ENCODE peak calls at places on chromosomes 2 and 18, in nine cellular contexts. One of them, this sample, is unnamed.

GRCh38 chr2:132560562-132560961 is 109.4 kb downstream of the LYPD1 start:
- DNase-seq in HFFc6: no peak
- DNase-seq in tibial nerve: no peak
- DNase-seq in GM20000: no peak
- DNase-seq in WTC11: no peak
- DNase-seq in left ventricle myocardium inferior: no peak
- DNase-seq in psoas muscle: no peak
- DNase-seq in CD4-positive, alpha-beta T cell: no peak
- DNase-seq in BE2C: no peak
- DNase-seq in this sample: no peak

GRCh38 chr2:120300385-120300784 is 45.6 kb upstream of the INHBB start:
- DNase-seq in HFFc6: no peak
- DNase-seq in tibial nerve: no peak
- DNase-seq in GM20000: no peak
- DNase-seq in WTC11: no peak
- DNase-seq in left ventricle myocardium inferior: no peak
- DNase-seq in psoas muscle: no peak
- DNase-seq in CD4-positive, alpha-beta T cell: no peak
- DNase-seq in BE2C: no peak
- DNase-seq in this sample: no peak

GRCh38 chr2:30694286-30695055 is 112.8 kb downstream of the CAPN13 start:
- DNase-seq in HFFc6: no peak
- DNase-seq in tibial nerve: no peak
- DNase-seq in GM20000: no peak
- DNase-seq in WTC11: no peak
- DNase-seq in left ventricle myocardium inferior: no peak
- DNase-seq in psoas muscle: no peak
- DNase-seq in CD4-positive, alpha-beta T cell: no peak
- DNase-seq in BE2C: no peak
- DNase-seq in this sample: no peak

GRCh38 chr18:30094556-30094955 is 948.0 kb downstream of the DSC3 start:
- DNase-seq in HFFc6: peak
- DNase-seq in tibial nerve: no peak
- DNase-seq in GM20000: no peak
- DNase-seq in WTC11: no peak
- DNase-seq in left ventricle myocardium inferior: no peak
- DNase-seq in psoas muscle: no peak
- DNase-seq in CD4-positive, alpha-beta T cell: no peak
- DNase-seq in BE2C: no peak
- DNase-seq in this sample: no peak

GRCh38 chr2:102114851-102115497 is 27.6 kb upstream of the IL1R1 start:
- DNase-seq in HFFc6: no peak
- DNase-seq in tibial nerve: no peak
- DNase-seq in GM20000: no peak
- DNase-seq in WTC11: no peak
- DNase-seq in left ventricle myocardium inferior: no peak
- DNase-seq in psoas muscle: peak
- DNase-seq in CD4-positive, alpha-beta T cell: no peak
- DNase-seq in BE2C: no peak
- DNase-seq in this sample: no peak

GRCh38 chr2:160042054-160042453 is 20.4 kb downstream of the PLA2R1 start:
- DNase-seq in HFFc6: no peak
- DNase-seq in tibial nerve: no peak
- DNase-seq in GM20000: no peak
- DNase-seq in WTC11: no peak
- DNase-seq in left ventricle myocardium inferior: no peak
- DNase-seq in psoas muscle: no peak
- DNase-seq in CD4-positive, alpha-beta T cell: no peak
- DNase-seq in BE2C: no peak
- DNase-seq in this sample: no peak

GRCh38 chr2:239476029-239476756 is 75.4 kb upstream of the HDAC4 start:
- DNase-seq in HFFc6: no peak
- DNase-seq in tibial nerve: no peak
- DNase-seq in GM20000: no peak
- DNase-seq in WTC11: no peak
- DNase-seq in left ventricle myocardium inferior: no peak
- DNase-seq in psoas muscle: no peak
- DNase-seq in CD4-positive, alpha-beta T cell: no peak
- DNase-seq in BE2C: no peak
- DNase-seq in this sample: no peak

GRCh38 chr18:12452801-12453200 is 45.1 kb downstream of the PRELID3A start:
- DNase-seq in HFFc6: no peak
- DNase-seq in tibial nerve: no peak
- DNase-seq in GM20000: no peak
- DNase-seq in WTC11: no peak
- DNase-seq in left ventricle myocardium inferior: no peak
- DNase-seq in psoas muscle: no peak
- DNase-seq in CD4-positive, alpha-beta T cell: no peak
- DNase-seq in BE2C: no peak
- DNase-seq in this sample: no peak

GRCh38 chr18:47868744-47869143 is 61.7 kb downstream of the SMAD2 start:
- DNase-seq in HFFc6: no peak
- DNase-seq in tibial nerve: no peak
- DNase-seq in GM20000: no peak
- DNase-seq in WTC11: no peak
- DNase-seq in left ventricle myocardium inferior: no peak
- DNase-seq in psoas muscle: no peak
- DNase-seq in CD4-positive, alpha-beta T cell: no peak
- DNase-seq in BE2C: no peak
- DNase-seq in this sample: no peak

GRCh38 chr2:25314514-25315315 is 27.0 kb downstream of the DNMT3A start:
- DNase-seq in HFFc6: no peak
- DNase-seq in tibial nerve: peak
- DNase-seq in GM20000: peak
- DNase-seq in WTC11: peak
- DNase-seq in left ventricle myocardium inferior: peak
- DNase-seq in psoas muscle: peak
- DNase-seq in CD4-positive, alpha-beta T cell: peak
- DNase-seq in BE2C: peak
- DNase-seq in this sample: peak

GRCh38 chr2:237877576-237878307 is 18.3 kb downstream of the RAMP1 start:
- DNase-seq in HFFc6: no peak
- DNase-seq in tibial nerve: no peak
- DNase-seq in GM20000: no peak
- DNase-seq in WTC11: no peak
- DNase-seq in left ventricle myocardium inferior: no peak
- DNase-seq in psoas muscle: no peak
- DNase-seq in CD4-positive, alpha-beta T cell: no peak
- DNase-seq in BE2C: no peak
- DNase-seq in this sample: no peak

DNA sequence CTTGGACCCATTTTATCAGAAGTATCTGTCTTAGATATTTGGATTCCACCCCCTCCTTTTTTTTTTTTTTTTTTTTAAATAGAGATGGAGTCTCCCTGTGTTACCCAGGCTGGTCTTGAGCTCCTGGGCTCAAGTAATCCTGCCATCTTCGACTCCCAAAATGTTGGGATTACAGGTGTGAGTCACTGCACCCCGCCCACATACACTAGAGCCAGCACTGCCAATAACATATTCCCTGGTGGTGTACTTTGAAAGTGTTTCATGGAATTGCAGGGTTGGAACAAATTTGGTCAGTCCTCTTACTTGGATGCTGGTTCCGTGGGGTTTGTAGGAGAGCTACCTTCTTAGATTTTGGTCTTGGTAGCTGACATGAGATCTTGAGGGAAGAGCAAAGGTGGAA is 15.0 kb downstream of the PDCL3 start:
- DNase-seq in HFFc6: no peak
- DNase-seq in tibial nerve: no peak
- DNase-seq in GM20000: no peak
- DNase-seq in WTC11: no peak
- DNase-seq in left ventricle myocardium inferior: no peak
- DNase-seq in psoas muscle: no peak
- DNase-seq in CD4-positive, alpha-beta T cell: no peak
- DNase-seq in BE2C: no peak
- DNase-seq in this sample: no peak
- TF ChIP-seq CTCF in HFFc6: peak
- TF ChIP-seq CTCF in tibial nerve: no peak
- TF ChIP-seq CTCF in GM20000: no peak
- TF ChIP-seq CTCF in WTC11: no peak
- TF ChIP-seq CTCF in left ventricle myocardium inferior: no peak
- TF ChIP-seq CTCF in psoas muscle: no peak
- TF ChIP-seq CTCF in CD4-positive, alpha-beta T cell: no peak
- TF ChIP-seq CTCF in BE2C: no peak
- TF ChIP-seq CTCF in this sample: no peak

GRCh38 chr18:8525692-8526091 is 83.5 kb upstream of the RAB12 start:
- DNase-seq in HFFc6: no peak
- DNase-seq in tibial nerve: no peak
- DNase-seq in GM20000: peak
- DNase-seq in WTC11: peak
- DNase-seq in left ventricle myocardium inferior: no peak
- DNase-seq in psoas muscle: no peak
- DNase-seq in CD4-positive, alpha-beta T cell: no peak
- DNase-seq in BE2C: peak
- DNase-seq in this sample: peak
- TF ChIP-seq CTCF in HFFc6: peak
- TF ChIP-seq CTCF in tibial nerve: no peak
- TF ChIP-seq CTCF in GM20000: no peak
- TF ChIP-seq CTCF in WTC11: no peak
- TF ChIP-seq CTCF in left ventricle myocardium inferior: no peak
- TF ChIP-seq CTCF in psoas muscle: no peak
- TF ChIP-seq CTCF in CD4-positive, alpha-beta T cell: no peak
- TF ChIP-seq CTCF in BE2C: peak
- TF ChIP-seq CTCF in this sample: peak

GRCh38 chr2:150872919-150873772 is 385.7 kb upstream of the RND3 start:
- DNase-seq in HFFc6: no peak
- DNase-seq in tibial nerve: no peak
- DNase-seq in GM20000: no peak
- DNase-seq in WTC11: peak
- DNase-seq in left ventricle myocardium inferior: no peak
- DNase-seq in psoas muscle: no peak
- DNase-seq in CD4-positive, alpha-beta T cell: no peak
- DNase-seq in BE2C: peak
- DNase-seq in this sample: peak
- TF ChIP-seq CTCF in HFFc6: no peak
- TF ChIP-seq CTCF in tibial nerve: no peak
- TF ChIP-seq CTCF in GM20000: no peak
- TF ChIP-seq CTCF in WTC11: no peak
- TF ChIP-seq CTCF in left ventricle myocardium inferior: no peak
- TF ChIP-seq CTCF in psoas muscle: no peak
- TF ChIP-seq CTCF in CD4-positive, alpha-beta T cell: no peak
- TF ChIP-seq CTCF in BE2C: no peak
- TF ChIP-seq CTCF in this sample: no peak

GRCh38 chr2:186903183-186903582 is 54.2 kb upstream of the ZSWIM2 start:
- DNase-seq in HFFc6: no peak
- DNase-seq in tibial nerve: no peak
- DNase-seq in GM20000: no peak
- DNase-seq in WTC11: no peak
- DNase-seq in left ventricle myocardium inferior: no peak
- DNase-seq in psoas muscle: no peak
- DNase-seq in CD4-positive, alpha-beta T cell: no peak
- DNase-seq in BE2C: no peak
- DNase-seq in this sample: no peak
- TF ChIP-seq CTCF in HFFc6: peak
- TF ChIP-seq CTCF in tibial nerve: peak
- TF ChIP-seq CTCF in GM20000: no peak
- TF ChIP-seq CTCF in WTC11: peak
- TF ChIP-seq CTCF in left ventricle myocardium inferior: peak
- TF ChIP-seq CTCF in psoas muscle: peak
- TF ChIP-seq CTCF in CD4-positive, alpha-beta T cell: no peak
- TF ChIP-seq CTCF in BE2C: peak
- TF ChIP-seq CTCF in this sample: peak

GRCh38 chr2:42359304-42359749 is 1.7 kb downstream of the COX7A2L start:
- DNase-seq in HFFc6: no peak
- DNase-seq in tibial nerve: no peak
- DNase-seq in GM20000: peak
- DNase-seq in WTC11: no peak
- DNase-seq in left ventricle myocardium inferior: no peak
- DNase-seq in psoas muscle: no peak
- DNase-seq in CD4-positive, alpha-beta T cell: no peak
- DNase-seq in BE2C: no peak
- DNase-seq in this sample: no peak

GRCh38 chr2:42361728-42362298 is 796 bp upstream of the COX7A2L start:
- DNase-seq in HFFc6: no peak
- DNase-seq in tibial nerve: no peak
- DNase-seq in GM20000: peak
- DNase-seq in WTC11: no peak
- DNase-seq in left ventricle myocardium inferior: no peak
- DNase-seq in psoas muscle: no peak
- DNase-seq in CD4-positive, alpha-beta T cell: no peak
- DNase-seq in BE2C: no peak
- DNase-seq in this sample: no peak

GRCh38 chr2:42359894-42360483 is 1.0 kb downstream of the COX7A2L start:
- DNase-seq in HFFc6: peak
- DNase-seq in tibial nerve: no peak
- DNase-seq in GM20000: no peak
- DNase-seq in WTC11: no peak
- DNase-seq in left ventricle myocardium inferior: no peak
- DNase-seq in psoas muscle: no peak
- DNase-seq in CD4-positive, alpha-beta T cell: no peak
- DNase-seq in BE2C: no peak
- DNase-seq in this sample: no peak

GRCh38 chr2:42360493-42360889 is 526 bp downstream of the COX7A2L start:
- DNase-seq in HFFc6: no peak
- DNase-seq in tibial nerve: no peak
- DNase-seq in GM20000: no peak
- DNase-seq in WTC11: no peak
- DNase-seq in left ventricle myocardium inferior: no peak
- DNase-seq in psoas muscle: no peak
- DNase-seq in CD4-positive, alpha-beta T cell: no peak
- DNase-seq in BE2C: no peak
- DNase-seq in this sample: no peak

DNA sequence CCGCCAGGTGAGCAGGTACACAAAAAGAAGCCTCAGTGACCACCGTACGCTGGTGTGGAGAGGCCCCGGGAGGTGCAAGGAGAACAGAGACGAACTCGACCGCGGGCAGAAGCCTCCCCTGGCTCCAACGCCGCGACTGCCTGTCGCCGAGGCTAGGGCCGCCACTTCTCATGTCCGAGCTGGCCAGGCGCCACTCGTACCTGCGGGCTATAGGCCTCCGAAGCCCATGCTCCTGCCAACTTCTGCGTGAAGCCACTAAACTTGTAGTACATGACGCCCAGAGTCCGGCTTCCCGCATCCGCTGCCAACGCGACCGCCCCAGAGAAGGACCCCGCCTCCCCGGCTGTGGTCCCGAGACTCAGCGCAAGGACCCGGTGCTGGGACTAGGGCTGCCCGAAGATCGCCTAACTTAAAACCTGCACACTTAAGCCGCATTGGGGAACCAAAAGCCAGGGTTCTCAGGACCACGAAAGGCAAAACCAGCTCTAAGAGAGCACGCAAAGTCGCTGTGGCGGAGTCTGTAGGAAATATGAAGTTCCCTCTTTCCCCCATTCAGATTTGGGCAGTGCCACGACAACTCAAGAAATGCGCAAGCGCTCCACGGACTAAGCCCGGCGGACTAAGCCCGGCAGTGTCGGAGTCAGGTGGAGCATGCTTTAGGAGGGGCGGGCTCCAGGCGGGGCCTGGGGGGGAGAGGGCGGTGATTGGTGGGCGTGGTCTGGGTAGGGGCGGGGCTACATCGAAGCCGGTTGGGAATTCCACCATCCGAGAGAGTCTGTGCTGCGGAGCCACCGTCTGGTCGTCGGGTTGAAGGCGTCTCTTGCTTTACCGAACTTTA is at the start of gene COX7A2L:
- DNase-seq in HFFc6: peak
- DNase-seq in tibial nerve: peak
- DNase-seq in GM20000: peak
- DNase-seq in WTC11: peak
- DNase-seq in left ventricle myocardium inferior: peak
- DNase-seq in psoas muscle: peak
- DNase-seq in CD4-positive, alpha-beta T cell: peak
- DNase-seq in BE2C: peak
- DNase-seq in this sample: peak
- TF ChIP-seq CTCF in HFFc6: peak
- TF ChIP-seq CTCF in tibial nerve: peak
- TF ChIP-seq CTCF in GM20000: no peak
- TF ChIP-seq CTCF in WTC11: no peak
- TF ChIP-seq CTCF in left ventricle myocardium inferior: peak
- TF ChIP-seq CTCF in psoas muscle: peak
- TF ChIP-seq CTCF in CD4-positive, alpha-beta T cell: no peak
- TF ChIP-seq CTCF in BE2C: peak
- TF ChIP-seq CTCF in this sample: no peak

GRCh38 chr2:105934467-105934866 is 189.8 kb downstream of the NCK2 start:
- DNase-seq in HFFc6: no peak
- DNase-seq in tibial nerve: no peak
- DNase-seq in GM20000: no peak
- DNase-seq in WTC11: no peak
- DNase-seq in left ventricle myocardium inferior: no peak
- DNase-seq in psoas muscle: no peak
- DNase-seq in CD4-positive, alpha-beta T cell: peak
- DNase-seq in BE2C: no peak
- DNase-seq in this sample: peak
- TF ChIP-seq CTCF in HFFc6: no peak
- TF ChIP-seq CTCF in tibial nerve: no peak
- TF ChIP-seq CTCF in GM20000: no peak
- TF ChIP-seq CTCF in WTC11: no peak
- TF ChIP-seq CTCF in left ventricle myocardium inferior: no peak
- TF ChIP-seq CTCF in psoas muscle: no peak
- TF ChIP-seq CTCF in CD4-positive, alpha-beta T cell: no peak
- TF ChIP-seq CTCF in BE2C: no peak
- TF ChIP-seq CTCF in this sample: no peak

This sample was measured in nephron progenitor cell.